ENCODE peak calls at places on chromosomes 11 and 22, in eight cellular contexts. B is endodermal cell, U is neural crest cell, G is coronary artery, M is pancreas, A is AG09309, E is MM.1S, C is endothelial cell. H is an unnamed sample.

GRCh38 chr11:35946766-35947165 is 2.9 kb downstream of the LDLRAD3 start:
- DNase-seq in B (peak; percentile 75), U (no peak), G (no peak), M (no peak), A (no peak), E (no peak), C (no peak), H (no peak)

GRCh38 chr22:45678961-45679912 is 7.6 kb downstream of the ATXN10 start:
- DNase-seq in B (no peak), U (no peak), G (no peak), M (no peak), A (peak; percentile 61), E (no peak), C (no peak), H (peak; percentile 55)

GRCh38 chr11:27717377-27717776 is 17.1 kb upstream of the BDNF start:
- DNase-seq in B (no peak), U (no peak), G (no peak), M (no peak), A (no peak), E (no peak), C (no peak), H (no peak)

GRCh38 chr11:101439488-101439887 is 144.3 kb downstream of the TRPC6 start:
- DNase-seq in B (no peak), U (no peak), G (no peak), M (no peak), A (no peak), E (no peak), C (no peak), H (no peak)

GRCh38 chr11:7524831-7525230 is 11.0 kb downstream of the PPFIBP2 start:
- DNase-seq in B (no peak), U (no peak), G (no peak), M (no peak), A (no peak), E (no peak), C (no peak), H (no peak)

GRCh38 chr11:14015711-14016110 is 53.2 kb downstream of the SPON1 start:
- DNase-seq in B (peak; percentile 79), U (no peak), G (no peak), M (no peak), A (no peak), E (no peak), C (no peak), H (no peak)

GRCh38 chr11:110613526-110613925 is 98.7 kb downstream of the ARHGAP20 start:
- DNase-seq in B (no peak), U (no peak), G (no peak), M (no peak), A (no peak), E (no peak), C (no peak), H (no peak)

GRCh38 chr22:49968313-49968830 is 7.8 kb downstream of the PIM3 start:
- DNase-seq in B (peak; percentile 53), U (no peak), G (peak; percentile 74), M (peak; percentile 61), A (no peak), E (peak; percentile 1), C (no peak), H (no peak)

GRCh38 chr11:93817426-93818348 is 32.7 kb downstream of the VSTM5 start:
- DNase-seq in B (no peak), U (no peak), G (no peak), M (no peak), A (no peak), E (no peak), C (no peak), H (no peak)

GRCh38 chr11:15327786-15328231 is 213.1 kb downstream of the INSC start:
- DNase-seq in B (peak; percentile 96), U (peak; percentile 77), G (no peak), M (peak; percentile 68), A (no peak), E (peak; percentile 23), C (peak; percentile 84), H (peak; percentile 7)

GRCh38 chr11:119295178-119295577 is 21.8 kb downstream of the MCAM start:
- DNase-seq in B (no peak), U (no peak), G (peak; percentile 29), M (no peak), A (no peak), E (no peak), C (no peak), H (no peak)

GRCh38 chr22:35116817-35117216 is 50.9 kb downstream of the ISX start:
- DNase-seq in B (no peak), U (no peak), G (no peak), M (no peak), A (no peak), E (no peak), C (no peak), H (no peak)
- TF ChIP-seq CTCF in B (peak; percentile 50), U (no peak), G (no peak), M (no peak), A (no peak), E (no peak), C (no peak), H (no peak)

GRCh38 chr11:44787070-44787469 is 60.3 kb downstream of the TSPAN18 start:
- DNase-seq in B (no peak), U (no peak), G (no peak), M (no peak), A (no peak), E (no peak), C (no peak), H (no peak)

GRCh38 chr11:44784784-44785183 is 58.0 kb downstream of the TSPAN18 start:
- DNase-seq in B (no peak), U (no peak), G (no peak), M (no peak), A (no peak), E (no peak), C (no peak), H (no peak)

GRCh38 chr11:44784438-44784760 is 57.6 kb downstream of the TSPAN18 start:
- DNase-seq in B (no peak), U (no peak), G (no peak), M (no peak), A (no peak), E (no peak), C (no peak), H (no peak)

GRCh38 chr11:44787981-44788380 is 61.2 kb downstream of the TSPAN18 start:
- DNase-seq in B (no peak), U (no peak), G (no peak), M (no peak), A (no peak), E (no peak), C (no peak), H (no peak)

DNA sequence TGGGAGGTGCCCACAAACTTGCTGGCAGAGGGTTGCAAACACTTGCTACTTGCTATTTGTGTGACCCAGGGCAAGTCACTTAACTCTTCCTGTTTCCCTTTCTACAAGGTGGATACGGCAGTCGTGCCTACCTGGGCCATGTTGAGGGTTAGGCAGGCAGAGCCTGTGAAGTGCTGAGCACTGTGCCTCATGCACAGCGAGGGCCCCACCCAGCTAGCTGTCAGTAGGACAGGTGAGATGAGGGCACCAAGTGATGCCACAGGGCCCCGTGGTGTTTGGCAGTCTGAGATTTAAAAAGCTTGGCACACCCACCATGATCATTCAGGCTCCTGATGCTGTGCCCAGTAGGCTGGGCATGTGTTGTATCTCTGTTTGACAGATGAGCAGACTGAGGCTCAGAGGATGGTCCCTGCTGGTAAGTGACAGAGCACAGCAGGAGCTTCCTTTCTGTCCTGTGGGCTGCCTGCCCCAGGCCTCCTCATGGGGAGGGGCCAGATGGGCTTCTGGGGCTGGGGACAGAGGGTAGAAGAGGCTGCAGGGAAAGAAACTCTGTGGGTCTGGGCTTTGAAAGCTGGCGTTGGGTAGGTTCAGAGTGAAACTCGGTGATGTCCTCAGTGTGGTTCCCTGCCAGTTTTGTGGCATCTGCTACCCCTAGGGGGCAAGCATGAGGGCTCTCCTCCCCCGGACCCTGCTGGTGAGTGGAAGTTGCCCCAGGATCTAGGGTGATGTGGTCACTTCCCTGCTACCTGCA is 59.3 kb downstream of the TSPAN18 start:
- DNase-seq in B (peak; percentile 81), U (no peak), G (no peak), M (no peak), A (no peak), E (no peak), C (peak; percentile 46), H (no peak)
- TF ChIP-seq CTCF in B (peak; percentile 75), U (peak; percentile 40), G (no peak), M (no peak), A (peak; percentile 15), E (no peak), C (no peak), H (peak; percentile 20)

GRCh38 chr11:122107045-122107444 is 9.0 kb downstream of the BLID start:
- DNase-seq in B (no peak), U (no peak), G (no peak), M (no peak), A (no peak), E (no peak), C (no peak), H (no peak)

GRCh38 chr11:122108828-122109227 is 7.2 kb downstream of the BLID start:
- DNase-seq in B (no peak), U (no peak), G (no peak), M (no peak), A (no peak), E (no peak), C (no peak), H (no peak)

GRCh38 chr11:122109932-122110331 is 6.1 kb downstream of the BLID start:
- DNase-seq in B (no peak), U (no peak), G (no peak), M (no peak), A (no peak), E (no peak), C (no peak), H (no peak)

GRCh38 chr11:122107566-122107965 is 8.4 kb downstream of the BLID start:
- DNase-seq in B (no peak), U (no peak), G (no peak), M (no peak), A (no peak), E (no peak), C (no peak), H (no peak)

DNA sequence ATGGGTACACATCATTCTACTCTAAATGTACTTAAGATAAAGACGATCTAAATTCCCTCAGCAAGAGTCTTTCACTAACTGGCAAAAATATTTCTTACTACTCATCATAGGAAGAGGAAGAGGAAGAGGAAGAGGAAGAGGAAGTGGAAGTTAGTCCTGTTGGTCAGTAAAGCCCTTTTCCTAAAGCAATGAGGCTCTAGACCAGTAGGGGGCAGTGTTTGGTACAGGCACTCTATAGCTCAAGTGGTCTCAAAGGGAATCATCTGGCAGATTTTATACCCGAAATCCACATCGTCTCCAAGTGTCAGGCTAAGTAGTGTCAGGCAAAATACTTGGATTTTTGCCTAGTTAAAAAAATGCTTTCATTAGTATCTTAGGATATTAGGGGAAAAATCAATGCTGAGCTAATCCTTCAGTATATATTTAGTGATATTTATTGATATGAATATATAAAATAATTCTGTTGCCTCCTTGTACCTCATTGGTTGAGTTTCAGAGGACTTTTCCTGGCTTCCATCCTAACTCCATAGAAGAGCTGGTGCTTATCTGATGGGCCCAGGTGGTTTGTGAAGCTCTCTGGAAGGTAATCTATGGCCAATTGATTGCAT is 7.7 kb downstream of the BLID start:
- DNase-seq in B (peak; percentile 84), U (peak; percentile 53), G (no peak), M (no peak), A (no peak), E (peak; percentile 21), C (peak; percentile 54), H (no peak)
- TF ChIP-seq CTCF in B (peak; percentile 93), U (peak; percentile 68), G (no peak), M (peak; percentile 31), A (peak; percentile 73), E (peak; percentile 73), C (peak; percentile 65), H (peak; percentile 64)

DNA sequence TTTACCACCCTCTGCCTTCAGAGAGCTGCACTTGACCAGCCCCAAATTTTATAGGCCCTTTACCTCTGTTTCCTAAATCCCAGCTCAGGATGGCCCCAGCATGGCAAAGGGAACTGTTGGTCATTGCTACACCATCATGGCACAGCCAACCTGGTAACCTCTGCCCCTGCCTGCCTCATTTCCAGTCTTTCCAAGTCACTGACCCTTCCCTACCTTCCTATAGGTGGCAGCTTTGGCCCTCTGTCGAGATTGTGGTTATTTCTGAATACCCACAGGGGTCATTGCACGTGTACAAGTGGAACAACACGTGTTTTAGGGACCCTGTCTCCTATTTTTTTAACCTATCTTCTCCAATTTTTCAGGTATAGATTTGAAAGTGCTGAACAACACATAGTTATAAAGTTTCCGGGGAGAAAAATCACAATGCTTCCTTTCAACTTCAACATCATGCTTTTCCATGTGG is 2.8 kb downstream of the GALNT18 start:
- DNase-seq in B (peak; percentile 63), U (no peak), G (no peak), M (no peak), A (no peak), E (no peak), C (peak; percentile 26), H (no peak)
- TF ChIP-seq CTCF in B (peak; percentile 70), U (no peak), G (no peak), M (no peak), A (no peak), E (peak; percentile 29), C (no peak), H (no peak)